ENCODE peak calls at places on chromosomes 2 and 18, in four cellular contexts. One of them, this sample, is unnamed.
A peak's percentile ranks its signal among the peaks of the same experiment; 100 is the strongest.

GRCh38 chr2:18473241-18473841 is 87.1 kb downstream of the RDH14 start:
- DNase-seq in K562: peak; percentile 35
- DNase-seq in GM12878: no peak
- DNase-seq in GM12892: no peak
- DNase-seq in this sample: no peak

GRCh38 chr2:201244829-201245228 is 15.5 kb upstream of the CASP8 start:
- DNase-seq in GM12878: no peak
- DNase-seq in K562: no peak
- DNase-seq in GM12892: no peak
- DNase-seq in this sample: no peak

GRCh38 chr18:68854786-68855391 is 57.0 kb downstream of the CCDC102B start:
- DNase-seq in GM12892: no peak
- DNase-seq in GM12878: no peak
- DNase-seq in K562: no peak
- DNase-seq in this sample: no peak

GRCh38 chr2:204436267-204436666 is 109.0 kb upstream of the PARD3B start:
- DNase-seq in GM12892: no peak
- DNase-seq in GM12878: no peak
- DNase-seq in K562: no peak
- DNase-seq in this sample: no peak

GRCh38 chr2:120703330-120703994 is 32.2 kb upstream of the GLI2 start:
- DNase-seq in GM12892: no peak
- DNase-seq in K562: no peak
- DNase-seq in GM12878: no peak
- DNase-seq in this sample: no peak

GRCh38 chr18:11553098-11553940 is 56.1 kb upstream of the SLC35G4 start:
- DNase-seq in K562: peak; percentile 57
- DNase-seq in GM12892: peak; percentile 30
- DNase-seq in GM12878: no peak
- DNase-seq in this sample: peak; percentile 43

GRCh38 chr2:171939754-171940093 is 17.5 kb downstream of the HAT1 start:
- DNase-seq in GM12892: no peak
- DNase-seq in GM12878: no peak
- DNase-seq in K562: no peak
- DNase-seq in this sample: no peak

GRCh38 chr2:72128059-72128842 is 19.4 kb downstream of the CYP26B1 start:
- DNase-seq in K562: no peak
- DNase-seq in GM12892: no peak
- DNase-seq in GM12878: no peak
- DNase-seq in this sample: no peak

GRCh38 chr2:15991231-15991630 is 50.9 kb downstream of the MYCN start:
- DNase-seq in GM12892: no peak
- DNase-seq in GM12878: no peak
- DNase-seq in K562: no peak
- DNase-seq in this sample: no peak

GRCh38 chr2:134728163-134728562 is 9.4 kb upstream of the TMEM163 start:
- DNase-seq in GM12892: no peak
- DNase-seq in K562: no peak
- DNase-seq in GM12878: no peak
- DNase-seq in this sample: no peak

GRCh38 chr2:240340361-240340761 is 95.1 kb upstream of the GPC1 start:
- DNase-seq in K562: no peak
- DNase-seq in GM12892: no peak
- DNase-seq in GM12878: no peak
- DNase-seq in this sample: no peak

GRCh38 chr2:231937057-231937456 is 10.9 kb upstream of the NPPC start:
- DNase-seq in K562: no peak
- DNase-seq in GM12878: no peak
- DNase-seq in GM12892: no peak
- DNase-seq in this sample: no peak

GRCh38 chr2:54545700-54546450 is 89.7 kb downstream of the SPTBN1 start:
- DNase-seq in GM12878: no peak
- DNase-seq in K562: no peak
- DNase-seq in GM12892: no peak
- DNase-seq in this sample: no peak

GRCh38 chr2:116491292-116491691 is 1323.2 kb upstream of the DDX18 start:
- DNase-seq in GM12892: no peak
- DNase-seq in GM12878: no peak
- DNase-seq in K562: no peak
- DNase-seq in this sample: no peak

GRCh38 chr2:667332-668000 is 9.7 kb downstream of the TMEM18 start:
- DNase-seq in GM12892: no peak
- DNase-seq in GM12878: no peak
- DNase-seq in K562: peak; percentile 44
- DNase-seq in this sample: no peak

GRCh38 chr18:10006261-10006903 is 92.6 kb downstream of the VAPA start:
- DNase-seq in K562: no peak
- DNase-seq in GM12892: no peak
- DNase-seq in GM12878: no peak
- DNase-seq in this sample: no peak

GRCh38 chr2:168999668-169000213 is 31.4 kb downstream of the ABCB11 start:
- DNase-seq in K562: no peak
- DNase-seq in GM12878: no peak
- DNase-seq in GM12892: no peak
- DNase-seq in this sample: no peak

GRCh38 chr18:34048423-34048822 is 176.3 kb downstream of the NOL4 start:
- DNase-seq in GM12892: no peak
- DNase-seq in GM12878: no peak
- DNase-seq in K562: no peak
- DNase-seq in this sample: no peak

GRCh38 chr2:42957109-42958035 is 165.0 kb upstream of the HAAO start:
- DNase-seq in GM12892: no peak
- DNase-seq in K562: no peak
- DNase-seq in GM12878: no peak
- DNase-seq in this sample: no peak

GRCh38 chr2:70094978-70095832 is 7.9 kb downstream of the PCBP1 start:
- DNase-seq in GM12892: peak; percentile 56
- DNase-seq in K562: no peak
- DNase-seq in GM12878: no peak
- DNase-seq in this sample: no peak

GRCh38 chr2:132460781-132461180 is 44.2 kb downstream of the GPR39 start:
- DNase-seq in GM12892: no peak
- DNase-seq in GM12878: no peak
- DNase-seq in K562: no peak
- DNase-seq in this sample: no peak

GRCh38 chr2:126902859-126903258 is 4.2 kb downstream of the TEX51 start:
- DNase-seq in GM12892: no peak
- DNase-seq in GM12878: no peak
- DNase-seq in K562: no peak
- DNase-seq in this sample: no peak

GRCh38 chr2:71700880-71701397 is 247.6 kb downstream of the DYSF start:
- DNase-seq in GM12892: no peak
- DNase-seq in K562: no peak
- DNase-seq in GM12878: no peak
- DNase-seq in this sample: no peak

GRCh38 chr18:48313803-48314202 is 95.4 kb downstream of the ZBTB7C start:
- DNase-seq in GM12878: no peak
- DNase-seq in K562: no peak
- DNase-seq in GM12892: no peak
- DNase-seq in this sample: no peak

GRCh38 chr2:113965644-113966043 is 75.8 kb downstream of the ACTR3 start:
- DNase-seq in GM12878: no peak
- DNase-seq in GM12892: no peak
- DNase-seq in K562: peak; percentile 35
- DNase-seq in this sample: no peak

GRCh38 chr2:28663359-28663758 is 88.3 kb upstream of the PPP1CB start:
- DNase-seq in GM12892: no peak
- DNase-seq in K562: no peak
- DNase-seq in GM12878: no peak
- DNase-seq in this sample: no peak

GRCh38 chr2:79670198-79670597 is 157.3 kb downstream of the CTNNA2 start:
- DNase-seq in K562: no peak
- DNase-seq in GM12892: no peak
- DNase-seq in GM12878: no peak
- DNase-seq in this sample: no peak

GRCh38 chr2:126835261-126835660 is 63.4 kb upstream of the TEX51 start:
- DNase-seq in GM12892: no peak
- DNase-seq in K562: no peak
- DNase-seq in GM12878: no peak
- DNase-seq in this sample: no peak

GRCh38 chr2:41597672-41598071 is 450.1 kb upstream of the PKDCC start:
- DNase-seq in GM12892: no peak
- DNase-seq in GM12878: no peak
- DNase-seq in K562: no peak
- DNase-seq in this sample: no peak

GRCh38 chr2:36358317-36358659 is 2.7 kb downstream of the CRIM1 start:
- DNase-seq in K562: no peak
- DNase-seq in GM12892: no peak
- DNase-seq in GM12878: no peak
- DNase-seq in this sample: no peak

GRCh38 chr2:26175716-26176615 is 3.1 kb downstream of the GAREM2 start:
- DNase-seq in GM12892: peak; percentile 38
- DNase-seq in GM12878: no peak
- DNase-seq in K562: peak; percentile 23
- DNase-seq in this sample: no peak

GRCh38 chr2:12202702-12203101 is 456.3 kb downstream of the LPIN1 start:
- DNase-seq in GM12892: no peak
- DNase-seq in K562: no peak
- DNase-seq in GM12878: no peak
- DNase-seq in this sample: no peak

GRCh38 chr2:10407432-10407831 is 40.7 kb downstream of the ODC1 start:
- DNase-seq in GM12892: no peak
- DNase-seq in K562: no peak
- DNase-seq in GM12878: no peak
- DNase-seq in this sample: no peak

GRCh38 chr2:10406016-10406415 is 42.1 kb downstream of the ODC1 start:
- DNase-seq in GM12892: no peak
- DNase-seq in K562: no peak
- DNase-seq in GM12878: no peak
- DNase-seq in this sample: no peak

GRCh38 chr2:10408649-10409579 is 39.2 kb downstream of the ODC1 start:
- DNase-seq in GM12892: peak; percentile 80
- DNase-seq in K562: peak; percentile 90
- DNase-seq in GM12878: peak; percentile 71
- DNase-seq in this sample: peak; percentile 80

GRCh38 chr2:10406491-10406890 is 41.6 kb downstream of the ODC1 start:
- DNase-seq in K562: no peak
- DNase-seq in GM12878: no peak
- DNase-seq in GM12892: no peak
- DNase-seq in this sample: no peak

DNA sequence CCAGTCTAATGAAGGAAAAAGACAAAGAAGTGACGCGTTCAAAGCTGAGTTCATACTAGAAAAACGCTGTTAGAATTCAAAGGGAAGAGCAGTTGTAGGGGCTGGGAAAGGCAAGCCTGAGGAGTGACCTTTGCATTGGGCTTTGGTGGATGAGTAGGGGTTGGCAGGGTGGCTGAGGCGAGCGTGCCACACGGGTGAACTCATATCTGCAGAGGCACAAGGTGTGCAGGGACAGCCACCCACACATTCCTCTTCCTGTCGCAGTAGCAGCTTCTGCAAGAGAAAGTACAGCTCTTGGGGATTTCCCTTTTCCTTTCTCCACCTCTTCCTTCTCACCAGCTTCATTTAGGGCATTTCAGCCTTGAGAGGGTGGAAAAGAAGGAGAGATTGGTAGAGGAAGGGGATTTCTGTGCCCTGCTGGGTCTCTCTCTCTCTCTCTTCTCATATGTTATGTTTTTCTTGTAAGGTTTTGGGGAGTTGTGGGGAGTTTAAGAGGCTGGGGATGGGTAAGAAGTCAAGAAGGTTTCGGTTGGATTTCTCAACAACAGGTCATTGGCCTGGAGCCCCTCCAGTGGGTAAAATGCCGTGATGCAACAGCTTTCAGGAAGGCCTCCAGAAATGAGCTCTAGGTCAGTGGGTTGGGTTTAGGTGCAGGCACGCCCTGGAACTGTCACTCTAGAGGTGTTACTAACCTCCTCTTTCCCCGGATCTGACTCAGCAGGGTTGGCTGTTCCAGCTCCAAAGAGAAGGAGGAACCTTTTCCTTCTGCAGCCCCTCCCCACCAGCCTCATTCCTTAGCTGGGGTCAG is 40.1 kb downstream of the ODC1 start:
- DNase-seq in GM12892: peak; percentile 45
- DNase-seq in K562: peak; percentile 88
- DNase-seq in GM12878: peak; percentile 51
- DNase-seq in this sample: peak; percentile 49
- TF ChIP-seq POLR2A in GM12892: no peak
- TF ChIP-seq POLR2A in K562: peak; percentile 45
- TF ChIP-seq POLR2A in GM12878: no peak
- TF ChIP-seq POLR2A in this sample: no peak

DNA sequence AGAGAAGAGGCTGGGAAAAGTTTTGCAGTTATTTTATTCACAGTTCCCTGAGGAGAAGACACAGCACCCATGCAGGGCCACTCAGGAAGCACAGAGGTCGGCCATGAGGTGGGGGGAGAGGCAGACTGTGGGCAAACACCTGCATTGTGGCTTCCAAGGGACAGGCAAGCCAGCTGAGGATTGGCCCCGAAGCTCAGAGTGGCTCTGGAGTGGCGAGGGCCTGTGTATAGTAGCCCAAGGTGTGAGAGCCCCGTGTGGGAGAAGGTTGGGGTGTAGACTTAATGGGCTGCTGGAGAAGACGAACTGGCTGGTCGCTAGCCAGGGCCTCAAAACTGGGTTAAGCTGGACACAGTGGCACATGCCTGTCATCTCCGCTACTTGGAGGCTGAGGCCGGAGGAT is 218.7 kb downstream of the FHOD3 start:
- DNase-seq in K562: no peak
- DNase-seq in GM12892: no peak
- DNase-seq in GM12878: no peak
- DNase-seq in this sample: no peak
- TF ChIP-seq TAF1 in K562: no peak
- TF ChIP-seq TAF1 in GM12892: no peak
- TF ChIP-seq TAF1 in GM12878: no peak
- TF ChIP-seq TAF1 in this sample: no peak

DNA sequence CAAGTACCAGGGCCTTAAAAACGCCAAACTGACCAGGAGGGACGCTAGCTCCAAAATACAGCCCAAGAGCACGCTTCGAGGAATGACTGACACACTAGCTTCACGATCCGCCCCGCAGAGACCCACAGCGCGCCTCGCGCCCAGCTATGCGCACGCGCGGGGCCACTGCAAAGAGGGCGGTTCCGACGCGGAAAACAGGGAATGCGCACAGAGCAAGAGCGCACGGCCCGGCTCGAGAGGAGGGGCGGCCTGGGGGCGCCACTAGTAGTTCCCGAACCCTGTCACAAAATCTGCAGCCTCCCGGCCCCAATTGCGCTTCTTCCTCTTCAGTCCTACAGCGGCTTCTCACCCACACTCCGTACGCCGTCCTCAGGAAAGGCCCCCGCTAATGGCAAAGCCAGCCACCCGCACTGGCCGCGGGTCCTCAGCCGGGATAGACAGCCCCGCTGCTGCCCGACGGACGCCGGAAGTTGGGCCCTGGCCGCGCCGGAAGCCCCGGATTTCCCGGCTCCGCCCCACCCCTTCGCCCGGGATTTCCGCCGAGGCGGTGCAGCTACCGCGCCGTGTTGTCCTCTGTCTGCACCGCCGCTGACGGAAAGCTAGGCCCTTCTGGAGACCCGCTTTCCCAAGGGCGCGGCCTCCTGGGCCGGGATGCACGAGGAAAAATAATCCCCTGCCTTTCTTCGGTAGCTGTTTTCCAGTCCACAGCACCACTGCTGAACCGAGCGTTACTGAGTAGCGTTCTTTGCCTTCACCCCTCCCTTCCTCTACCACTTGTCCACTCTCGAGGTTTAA is at the start of gene HDHD2:
- DNase-seq in GM12878: no peak
- DNase-seq in K562: peak; percentile 79
- DNase-seq in GM12892: peak; percentile 63
- DNase-seq in this sample: peak; percentile 64
- TF ChIP-seq POLR2A in GM12878: peak; percentile 89
- TF ChIP-seq POLR2A in K562: peak; percentile 85
- TF ChIP-seq POLR2A in GM12892: peak; percentile 87
- TF ChIP-seq POLR2A in this sample: peak; percentile 81

GRCh38 chr2:112147382-112147781 is 9.2 kb downstream of the FBLN7 start:
- DNase-seq in GM12878: no peak
- DNase-seq in K562: no peak
- DNase-seq in GM12892: no peak
- DNase-seq in this sample: no peak
- TF ChIP-seq TAF1 in GM12878: no peak
- TF ChIP-seq TAF1 in K562: no peak
- TF ChIP-seq TAF1 in GM12892: no peak
- TF ChIP-seq TAF1 in this sample: no peak

This sample was measured in GM12891.